ENCODE peak calls at places on chromosomes 11 and 22, in eight cellular contexts. F, X, V, I, B, D, E and W are unnamed samples.

GRCh38 chr11:78857688-78858087 is 283.0 kb upstream of the NARS2 start:
- DNase-seq in F (no peak), X (no peak), V (no peak), I (no peak), B (no peak), D (no peak), E (no peak), W (no peak)

GRCh38 chr11:76209956-76210885 is 3.9 kb upstream of the WNT11 start:
- DNase-seq in F (peak), X (peak), V (peak), I (no peak), B (no peak), D (peak), E (no peak), W (no peak)

GRCh38 chr11:120121336-120121735 is 16.6 kb downstream of the TRIM29 start:
- DNase-seq in F (no peak), X (no peak), V (no peak), I (peak), B (no peak), D (no peak), E (no peak), W (no peak)

GRCh38 chr11:16790484-16791240 is 52.2 kb downstream of the C11orf58 start:
- DNase-seq in F (no peak), X (no peak), V (no peak), I (no peak), B (no peak), D (no peak), E (no peak), W (no peak)

GRCh38 chr11:19087658-19088057 is 27.1 kb upstream of the MRGPRX2 start:
- DNase-seq in F (no peak), X (peak), V (no peak), I (no peak), B (no peak), D (no peak), E (no peak), W (no peak)

GRCh38 chr22:20526628-20527355 is 19.4 kb downstream of the MED15 start:
- DNase-seq in F (no peak), X (peak), V (no peak), I (no peak), B (no peak), D (no peak), E (no peak), W (no peak)

GRCh38 chr11:123093686-123094085 is 31.8 kb upstream of the HSPA8 start:
- DNase-seq in F (no peak), X (no peak), V (no peak), I (no peak), B (no peak), D (no peak), E (no peak), W (no peak)

GRCh38 chr22:24937114-24937513 is 9.4 kb downstream of the LHFPL7 start:
- DNase-seq in F (peak), X (peak), V (no peak), I (peak), B (no peak), D (no peak), E (no peak), W (no peak)

GRCh38 chr11:62108017-62108750 is 15.6 kb upstream of the INCENP start:
- DNase-seq in F (peak), X (peak), V (no peak), I (peak), B (no peak), D (peak), E (no peak), W (peak)

GRCh38 chr22:17101475-17102296 is 16.9 kb downstream of the IL17RA start:
- DNase-seq in F (no peak), X (no peak), V (no peak), I (no peak), B (no peak), D (no peak), E (no peak), W (no peak)

GRCh38 chr11:38593649-38594048 is 1995.6 kb upstream of the RAG2 start:
- DNase-seq in F (no peak), X (no peak), V (no peak), I (no peak), B (no peak), D (no peak), E (no peak), W (no peak)